ENCODE peak calls at places on chromosomes 6 and 20, in nine cellular contexts. G is foreskin fibroblast; W is transverse colon; O is cardiac fibroblast; C is right lobe of liver; A is AG04449; Y is bronchial epithelial cell; P is CD8-positive, alpha-beta T cell; B is fibroblast of villous mesenchyme. U is an unnamed sample.

GRCh38 chr20:32327087-32327681 is 30.9 kb upstream of the ASXL1 start:
- DNase-seq in G (peak), W (no peak), O (peak), C (no peak), A (peak), Y (no peak), P (no peak), B (peak), U (no peak)

GRCh38 chr20:4814696-4815252 is 93.1 kb downstream of the PRND start:
- DNase-seq in G (no peak), W (peak), O (no peak), C (no peak), A (no peak), Y (no peak), P (no peak), B (no peak), U (peak)

GRCh38 chr6:110949679-110950285 is 8.7 kb upstream of the GTF3C6 start:
- DNase-seq in G (no peak), W (no peak), O (peak), C (no peak), A (no peak), Y (peak), P (no peak), B (peak), U (no peak)

GRCh38 chr6:42988486-42989020 is 4.2 kb downstream of the PPP2R5D start:
- DNase-seq in G (peak), W (no peak), O (peak), C (no peak), A (no peak), Y (peak), P (no peak), B (no peak), U (no peak)

GRCh38 chr6:140554421-140554820 is 1180.0 kb upstream of the CITED2 start:
- DNase-seq in G (no peak), W (no peak), O (no peak), C (no peak), A (no peak), Y (no peak), P (no peak), B (no peak), U (no peak)

GRCh38 chr20:33431797-33432381 is 11.7 kb downstream of the SNTA1 start:
- DNase-seq in G (no peak), W (no peak), O (peak), C (no peak), A (no peak), Y (no peak), P (no peak), B (no peak), U (no peak)

GRCh38 chr20:11159728-11160127 is 485.9 kb upstream of the JAG1 start:
- DNase-seq in G (peak), W (peak), O (peak), C (no peak), A (peak), Y (no peak), P (no peak), B (peak), U (peak)

GRCh38 chr6:124742971-124743370 is 219.3 kb upstream of the RNF217 start:
- DNase-seq in G (no peak), W (no peak), O (no peak), C (no peak), A (no peak), Y (peak), P (no peak), B (peak), U (no peak)

GRCh38 chr6:139903411-139904157 is 529.1 kb upstream of the CITED2 start:
- DNase-seq in G (no peak), W (peak), O (no peak), C (peak), A (no peak), Y (no peak), P (no peak), B (no peak), U (no peak)

GRCh38 chr20:12053348-12053747 is 135.7 kb downstream of the BTBD3 start:
- DNase-seq in G (peak), W (no peak), O (peak), C (no peak), A (no peak), Y (peak), P (no peak), B (peak), U (no peak)

GRCh38 chr6:141483561-141484061 is 649.1 kb upstream of the GJE1 start:
- DNase-seq in G (peak), W (peak), O (peak), C (no peak), A (peak), Y (peak), P (peak), B (peak), U (peak)

GRCh38 chr6:55495277-55495676 is 83.7 kb downstream of the HMGCLL1 start:
- DNase-seq in G (no peak), W (no peak), O (no peak), C (no peak), A (no peak), Y (peak), P (no peak), B (no peak), U (no peak)

GRCh38 chr6:143689852-143690251 is 12.1 kb downstream of the PHACTR2 start:
- DNase-seq in G (no peak), W (no peak), O (no peak), C (no peak), A (no peak), Y (no peak), P (no peak), B (no peak), U (no peak)

GRCh38 chr6:43738267-43738676 is 31.7 kb upstream of the VEGFA start:
- DNase-seq in G (no peak), W (no peak), O (no peak), C (no peak), A (no peak), Y (no peak), P (no peak), B (no peak), U (no peak)

GRCh38 chr20:57514273-57514751 is 10.6 kb downstream of the CTCFL start:
- DNase-seq in G (peak), W (peak), O (peak), C (peak), A (peak), Y (peak), P (no peak), B (peak), U (peak)

GRCh38 chr6:81995548-81996289 is 243.2 kb upstream of the TENT5A start:
- DNase-seq in G (no peak), W (no peak), O (peak), C (no peak), A (no peak), Y (peak), P (no peak), B (peak), U (no peak)

GRCh38 chr20:19928379-19929360 is 88.5 kb upstream of the NAA20 start:
- DNase-seq in G (no peak), W (peak), O (no peak), C (no peak), A (no peak), Y (peak), P (no peak), B (peak), U (no peak)

GRCh38 chr20:17610566-17611289 is 40.9 kb downstream of the DSTN start:
- DNase-seq in G (no peak), W (peak), O (no peak), C (no peak), A (no peak), Y (no peak), P (peak), B (peak), U (no peak)

GRCh38 chr6:21228411-21228810 is 365.1 kb upstream of the SOX4 start:
- DNase-seq in G (peak), W (no peak), O (no peak), C (no peak), A (no peak), Y (peak), P (no peak), B (no peak), U (no peak)

DNA sequence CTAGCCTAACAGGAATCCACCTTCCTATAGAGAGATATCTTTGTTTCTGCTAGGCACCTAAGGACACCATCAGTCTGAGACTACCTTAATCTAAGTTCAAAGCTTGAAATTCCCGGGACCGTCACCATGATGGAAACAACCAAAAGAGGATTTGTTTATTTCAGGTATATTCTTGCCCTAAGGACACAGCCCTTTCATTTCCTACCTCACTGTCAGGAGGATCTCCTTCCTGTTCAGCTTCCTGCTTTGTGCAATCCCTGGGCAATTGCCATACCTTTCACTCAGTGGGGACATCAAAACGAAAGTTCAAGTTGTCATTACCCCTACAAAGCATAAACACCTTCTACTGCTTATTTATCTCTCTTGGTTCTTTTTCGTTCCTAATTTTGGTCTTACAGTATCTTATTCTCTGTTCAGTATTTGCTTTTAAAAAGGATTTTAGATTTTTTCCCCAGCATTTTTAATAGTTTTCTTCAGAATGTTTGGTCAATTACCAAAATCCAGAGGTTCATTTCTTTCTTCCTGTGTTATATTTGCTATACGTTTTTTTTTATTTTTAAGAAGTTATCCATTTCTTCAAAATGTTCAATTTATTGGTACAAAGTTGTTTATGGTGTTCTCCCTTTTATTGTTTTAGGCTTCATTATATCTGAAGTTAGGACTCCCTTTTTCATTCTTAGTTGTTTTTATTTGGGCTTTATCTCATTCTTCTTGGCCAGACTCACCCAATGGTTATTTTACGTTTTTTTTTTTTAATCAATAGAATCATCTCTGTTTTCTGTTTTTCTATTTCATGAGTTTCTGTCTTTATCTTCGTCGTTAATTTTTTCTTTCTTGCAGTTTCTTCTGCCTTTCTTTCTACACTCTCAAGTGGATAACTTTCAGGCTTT is 13.0 kb upstream of the TBPL1 start:
- DNase-seq in G (no peak), W (no peak), O (no peak), C (peak), A (no peak), Y (no peak), P (no peak), B (no peak), U (no peak)
- H3K4me3 ChIP-seq in G (no peak), W (no peak), O (no peak), C (no peak), A (no peak), Y (no peak), P (no peak), B (no peak), U (no peak)

GRCh38 chr6:52872031-52872430 is 31.4 kb upstream of the GSTA5 start:
- DNase-seq in G (no peak), W (no peak), O (no peak), C (no peak), A (no peak), Y (peak), P (no peak), B (peak), U (no peak)
- TF ChIP-seq CTCF in G (no peak), W (no peak), O (no peak), C (no peak), A (no peak), Y (no peak), P (no peak), B (no peak), U (no peak)

DNA sequence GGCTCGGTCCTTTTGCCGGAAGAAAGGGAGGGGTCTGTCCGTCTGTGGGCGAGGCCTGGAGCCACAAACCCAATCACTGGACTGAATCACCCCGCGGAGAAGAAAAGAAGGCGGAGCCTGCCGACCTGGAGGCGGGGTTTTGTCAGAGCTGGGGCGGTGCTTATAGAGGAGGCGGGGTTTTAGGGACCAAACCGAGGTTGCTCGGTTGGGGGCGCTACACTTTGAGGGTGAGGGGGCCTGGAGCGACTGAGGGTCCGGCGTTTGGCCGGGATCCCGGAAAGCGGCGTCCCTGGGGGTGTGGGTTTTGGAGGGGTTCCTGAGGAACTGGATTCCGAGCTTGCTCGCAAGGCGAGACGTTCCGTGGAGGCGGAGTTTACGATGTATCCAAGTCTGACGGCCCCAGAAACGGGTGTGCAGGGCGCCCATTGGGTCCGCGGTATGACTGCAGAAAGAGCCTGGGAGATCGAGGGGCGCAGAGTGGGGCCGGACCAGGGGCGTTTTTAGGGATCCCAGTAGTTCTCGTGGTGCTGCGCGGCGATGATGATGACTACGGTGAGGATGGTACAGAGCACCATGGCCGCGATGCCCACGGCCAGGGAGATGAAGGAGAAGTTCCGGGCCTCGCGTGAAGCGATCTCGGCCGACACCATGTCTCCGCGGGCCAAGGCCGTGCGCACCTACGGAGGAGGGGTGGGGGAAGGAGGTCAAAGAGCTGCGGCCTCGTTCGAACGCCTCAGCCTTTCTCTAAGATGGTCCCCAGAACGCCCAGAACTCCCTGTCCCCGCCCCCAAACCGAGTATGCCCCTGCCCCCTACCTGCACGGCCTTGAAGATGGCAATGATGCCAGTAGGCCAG is 2.8 kb downstream of the PRRT1 start:
- DNase-seq in G (no peak), W (peak), O (no peak), C (peak), A (no peak), Y (peak), P (peak), B (no peak), U (no peak)
- H3K4me3 ChIP-seq in G (no peak), W (peak), O (no peak), C (peak), A (no peak), Y (peak), P (no peak), B (no peak), U (no peak)

GRCh38 chr6:129732542-129732941 is 22.6 kb upstream of the ARHGAP18 start:
- DNase-seq in G (no peak), W (no peak), O (no peak), C (no peak), A (no peak), Y (peak), P (no peak), B (no peak), U (no peak)

GRCh38 chr6:129732034-129732433 is 22.1 kb upstream of the ARHGAP18 start:
- DNase-seq in G (no peak), W (no peak), O (no peak), C (no peak), A (no peak), Y (no peak), P (no peak), B (no peak), U (no peak)

GRCh38 chr6:129731396-129731795 is 21.4 kb upstream of the ARHGAP18 start:
- DNase-seq in G (no peak), W (no peak), O (no peak), C (no peak), A (no peak), Y (no peak), P (no peak), B (no peak), U (no peak)

GRCh38 chr6:129730477-129731165 is 20.6 kb upstream of the ARHGAP18 start:
- DNase-seq in G (no peak), W (no peak), O (peak), C (no peak), A (no peak), Y (peak), P (no peak), B (peak), U (no peak)

GRCh38 chr6:129733290-129733689 is 23.3 kb upstream of the ARHGAP18 start:
- DNase-seq in G (no peak), W (no peak), O (no peak), C (no peak), A (no peak), Y (no peak), P (no peak), B (no peak), U (no peak)
- TF ChIP-seq CTCF in G (no peak), W (no peak), O (no peak), C (no peak), A (no peak), Y (no peak), P (no peak), B (no peak), U (no peak)

DNA sequence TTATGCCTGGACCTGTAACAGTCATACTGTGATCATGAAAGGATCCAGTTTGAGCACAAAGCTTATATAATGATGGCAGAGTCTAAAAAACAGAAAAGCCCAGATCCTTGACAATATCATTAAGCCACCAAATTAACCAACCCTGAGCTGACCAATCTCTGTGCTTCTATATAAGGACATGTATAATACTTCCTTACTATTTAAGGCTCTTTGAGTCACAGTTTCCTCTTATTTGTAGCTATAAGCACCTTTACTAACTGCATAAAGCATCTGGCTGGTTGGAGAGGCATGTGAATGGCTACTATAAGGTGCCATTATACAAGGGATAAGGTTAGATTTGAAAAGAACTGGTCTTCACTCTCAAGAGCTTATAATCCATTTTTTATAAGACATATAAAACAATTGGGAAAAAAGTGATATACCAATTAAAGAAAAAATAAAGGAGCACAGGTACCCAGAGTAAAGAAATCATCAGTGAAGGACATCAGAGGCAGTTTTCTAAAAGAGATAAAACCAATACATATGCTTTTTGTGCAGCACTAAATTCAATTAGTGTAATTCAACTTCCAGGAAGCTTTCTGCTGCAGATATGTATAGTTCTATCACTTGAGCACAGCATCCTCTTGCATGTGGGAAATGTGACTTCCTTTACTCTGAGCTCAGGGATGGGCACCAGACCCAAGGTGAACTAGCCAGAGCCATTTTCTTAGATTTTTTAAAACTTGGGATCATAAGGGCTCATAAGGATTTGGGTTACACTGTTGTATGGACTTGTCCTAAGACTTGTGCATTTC is 121.0 kb downstream of the BTBD9 start:
- DNase-seq in G (no peak), W (no peak), O (no peak), C (no peak), A (no peak), Y (no peak), P (no peak), B (no peak), U (no peak)
- H3K4me3 ChIP-seq in G (no peak), W (no peak), O (no peak), C (no peak), A (no peak), Y (no peak), P (no peak), B (no peak), U (no peak)

GRCh38 chr20:42530855-42531674 is 658.6 kb downstream of the PTPRT start:
- DNase-seq in G (no peak), W (no peak), O (peak), C (no peak), A (no peak), Y (peak), P (no peak), B (peak), U (no peak)
- TF ChIP-seq CTCF in G (no peak), W (peak), O (no peak), C (peak), A (peak), Y (peak), P (no peak), B (peak), U (peak)

GRCh38 chr6:1378224-1379025 is 11.0 kb upstream of the FOXF2 start:
- DNase-seq in G (no peak), W (no peak), O (no peak), C (no peak), A (no peak), Y (no peak), P (no peak), B (no peak), U (no peak)

GRCh38 chr6:1377526-1378223 is 11.7 kb upstream of the FOXF2 start:
- DNase-seq in G (no peak), W (no peak), O (no peak), C (no peak), A (no peak), Y (no peak), P (no peak), B (no peak), U (no peak)

GRCh38 chr6:1380625-1381396 is 8.6 kb upstream of the FOXF2 start:
- DNase-seq in G (no peak), W (no peak), O (no peak), C (no peak), A (no peak), Y (no peak), P (no peak), B (no peak), U (no peak)

GRCh38 chr6:1379810-1380198 is 9.6 kb upstream of the FOXF2 start:
- DNase-seq in G (no peak), W (no peak), O (no peak), C (no peak), A (no peak), Y (no peak), P (no peak), B (no peak), U (no peak)

GRCh38 chr6:1379026-1379809 is 10.2 kb upstream of the FOXF2 start:
- DNase-seq in G (no peak), W (no peak), O (no peak), C (no peak), A (no peak), Y (no peak), P (no peak), B (no peak), U (no peak)
- H3K4me3 ChIP-seq in G (peak), W (no peak), O (no peak), C (no peak), A (no peak), Y (no peak), P (no peak), B (no peak), U (peak)

GRCh38 chr6:30719356-30719755 is 796 bp upstream of the TUBB start:
- DNase-seq in G (no peak), W (no peak), O (no peak), C (no peak), A (no peak), Y (no peak), P (no peak), B (no peak), U (no peak)

GRCh38 chr6:30720738-30721197 is 616 bp downstream of the TUBB start:
- DNase-seq in G (no peak), W (peak), O (peak), C (peak), A (no peak), Y (no peak), P (peak), B (peak), U (no peak)

GRCh38 chr6:30722280-30723112 is 2.3 kb downstream of the TUBB start:
- DNase-seq in G (no peak), W (peak), O (peak), C (peak), A (no peak), Y (peak), P (peak), B (peak), U (peak)

GRCh38 chr6:30721198-30722024 is 1.3 kb downstream of the TUBB start:
- DNase-seq in G (peak), W (peak), O (peak), C (peak), A (no peak), Y (peak), P (peak), B (peak), U (peak)

GRCh38 chr6:30719791-30720737 is at the start of gene TUBB:
- DNase-seq in G (peak), W (peak), O (peak), C (peak), A (peak), Y (peak), P (peak), B (peak), U (peak)
- TF ChIP-seq CTCF in G (no peak), W (peak), O (peak), C (no peak), A (no peak), Y (no peak), P (no peak), B (no peak), U (no peak)

U was measured in dorsolateral prefrontal cortex.